ENCODE peak calls at places on chromosomes 12 and 14, in four cellular contexts. One of them, this sample, is unnamed.

GRCh38 chr14:32473476-32473875 is 144.4 kb downstream of the AKAP6 start:
- DNase-seq in IMR-90: no peak
- DNase-seq in NB4: no peak
- DNase-seq in HCT116: no peak
- DNase-seq in this sample: no peak

GRCh38 chr12:21788089-21788983 is 13.8 kb upstream of the KCNJ8 start:
- DNase-seq in IMR-90: no peak
- DNase-seq in NB4: no peak
- DNase-seq in HCT116: no peak
- DNase-seq in this sample: no peak

GRCh38 chr14:95140060-95140858 is 17.1 kb downstream of the DICER1 start:
- DNase-seq in IMR-90: peak
- DNase-seq in NB4: peak
- DNase-seq in HCT116: no peak
- DNase-seq in this sample: no peak

GRCh38 chr12:15603461-15604085 is 185.6 kb downstream of the EPS8 start:
- DNase-seq in IMR-90: peak
- DNase-seq in NB4: no peak
- DNase-seq in HCT116: no peak
- DNase-seq in this sample: no peak

GRCh38 chr12:124567035-124567672 is at the start of gene NCOR2:
- DNase-seq in IMR-90: no peak
- DNase-seq in NB4: peak
- DNase-seq in HCT116: no peak
- DNase-seq in this sample: peak

GRCh38 chr12:94848966-94849365 is 154.5 kb downstream of the NDUFA12 start:
- DNase-seq in IMR-90: no peak
- DNase-seq in NB4: no peak
- DNase-seq in HCT116: no peak
- DNase-seq in this sample: no peak

GRCh38 chr14:59344711-59345455 is 120.3 kb downstream of the GPR135 start:
- DNase-seq in IMR-90: no peak
- DNase-seq in NB4: no peak
- DNase-seq in HCT116: no peak
- DNase-seq in this sample: no peak

GRCh38 chr14:67618617-67619063 is 1.1 kb upstream of the ARG2 start:
- DNase-seq in IMR-90: peak
- DNase-seq in NB4: peak
- DNase-seq in HCT116: no peak
- DNase-seq in this sample: peak

GRCh38 chr12:27801630-27802029 is 21.6 kb upstream of the MANSC4 start:
- DNase-seq in IMR-90: no peak
- DNase-seq in NB4: no peak
- DNase-seq in HCT116: no peak
- DNase-seq in this sample: no peak

GRCh38 chr14:76086636-76087035 is 65.1 kb upstream of the GPATCH2L start:
- DNase-seq in IMR-90: no peak
- DNase-seq in NB4: no peak
- DNase-seq in HCT116: no peak
- DNase-seq in this sample: no peak

GRCh38 chr12:12267801-12268200 is 957 bp upstream of the LRP6 start:
- DNase-seq in IMR-90: no peak
- DNase-seq in NB4: peak
- DNase-seq in HCT116: no peak
- DNase-seq in this sample: no peak

GRCh38 chr12:12983420-12984035 is 16.5 kb downstream of the HEBP1 start:
- DNase-seq in IMR-90: peak
- DNase-seq in NB4: peak
- DNase-seq in HCT116: peak
- DNase-seq in this sample: peak

GRCh38 chr12:45601888-45602287 is 127.6 kb upstream of the ARID2 start:
- DNase-seq in IMR-90: no peak
- DNase-seq in NB4: no peak
- DNase-seq in HCT116: no peak
- DNase-seq in this sample: no peak

GRCh38 chr12:78865297-78865955 is 852 bp downstream of the SYT1 start:
- DNase-seq in IMR-90: no peak
- DNase-seq in NB4: no peak
- DNase-seq in HCT116: no peak
- DNase-seq in this sample: no peak

GRCh38 chr14:21525571-21525970 is 575 bp downstream of the SALL2 start:
- DNase-seq in IMR-90: peak
- DNase-seq in NB4: no peak
- DNase-seq in HCT116: no peak
- DNase-seq in this sample: no peak

GRCh38 chr14:59154383-59154782 is 34.1 kb upstream of the DAAM1 start:
- DNase-seq in IMR-90: no peak
- DNase-seq in NB4: no peak
- DNase-seq in HCT116: no peak
- DNase-seq in this sample: no peak

GRCh38 chr12:64673490-64674169 is 63.3 kb downstream of the RASSF3 start:
- DNase-seq in IMR-90: peak
- DNase-seq in NB4: no peak
- DNase-seq in HCT116: no peak
- DNase-seq in this sample: no peak

GRCh38 chr14:56754966-56755365 is 55.3 kb downstream of the OTX2 start:
- DNase-seq in IMR-90: no peak
- DNase-seq in NB4: no peak
- DNase-seq in HCT116: no peak
- DNase-seq in this sample: no peak

GRCh38 chr12:16135323-16135722 is 142.2 kb downstream of the SLC15A5 start:
- DNase-seq in IMR-90: no peak
- DNase-seq in NB4: no peak
- DNase-seq in HCT116: no peak
- DNase-seq in this sample: no peak

GRCh38 chr12:132021031-132021871 is 71.5 kb downstream of the EP400 start:
- DNase-seq in IMR-90: no peak
- DNase-seq in NB4: no peak
- DNase-seq in HCT116: no peak
- DNase-seq in this sample: no peak

GRCh38 chr14:66330916-66331315 is 155.3 kb upstream of the CCDC196 start:
- DNase-seq in IMR-90: no peak
- DNase-seq in NB4: no peak
- DNase-seq in HCT116: no peak
- DNase-seq in this sample: no peak

GRCh38 chr12:16359512-16360491 is 12.4 kb downstream of the MGST1 start:
- DNase-seq in IMR-90: peak
- DNase-seq in NB4: peak
- DNase-seq in HCT116: peak
- DNase-seq in this sample: no peak

DNA sequence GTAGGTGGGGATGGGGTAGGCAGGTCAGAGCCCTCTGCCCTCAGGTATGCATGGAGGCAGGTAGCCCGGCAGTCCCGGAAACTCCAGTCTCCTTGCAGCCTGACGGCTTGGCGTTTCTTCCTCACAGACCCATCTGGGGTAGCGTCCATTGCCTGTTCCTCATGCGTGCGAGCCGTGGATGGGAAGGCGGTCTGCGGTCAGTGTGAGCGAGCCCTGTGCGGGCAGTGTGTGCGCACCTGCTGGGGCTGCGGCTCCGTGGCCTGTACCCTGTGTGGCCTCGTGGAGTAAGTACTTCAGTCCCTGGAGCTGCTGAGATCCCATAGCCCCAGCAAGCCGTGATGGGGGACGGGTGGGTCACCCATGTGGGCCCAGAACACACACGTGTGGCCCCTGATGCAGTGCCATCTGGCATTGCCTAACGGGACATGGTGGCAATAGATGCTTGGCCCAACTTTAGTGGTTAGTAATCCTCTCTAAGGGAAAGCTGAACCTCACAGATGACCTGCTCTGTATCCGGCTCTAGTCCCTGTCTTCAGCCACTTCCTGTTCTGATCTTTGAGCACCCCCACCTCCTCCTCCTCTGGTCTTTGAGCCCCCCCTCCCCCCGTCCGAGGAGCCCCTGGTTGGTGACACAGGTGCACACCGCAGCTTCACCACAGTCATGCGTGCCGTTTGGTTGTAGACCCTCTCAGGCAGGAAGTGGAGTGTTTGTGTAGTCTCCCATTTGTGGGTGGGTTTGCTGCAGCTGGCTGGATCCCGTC is 3.7 kb downstream of the SIVA1 start:
- DNase-seq in IMR-90: no peak
- DNase-seq in NB4: no peak
- DNase-seq in HCT116: no peak
- DNase-seq in this sample: no peak
- TF ChIP-seq POLR2A in IMR-90: no peak
- TF ChIP-seq POLR2A in NB4: no peak
- TF ChIP-seq POLR2A in HCT116: no peak
- TF ChIP-seq POLR2A in this sample: no peak

DNA sequence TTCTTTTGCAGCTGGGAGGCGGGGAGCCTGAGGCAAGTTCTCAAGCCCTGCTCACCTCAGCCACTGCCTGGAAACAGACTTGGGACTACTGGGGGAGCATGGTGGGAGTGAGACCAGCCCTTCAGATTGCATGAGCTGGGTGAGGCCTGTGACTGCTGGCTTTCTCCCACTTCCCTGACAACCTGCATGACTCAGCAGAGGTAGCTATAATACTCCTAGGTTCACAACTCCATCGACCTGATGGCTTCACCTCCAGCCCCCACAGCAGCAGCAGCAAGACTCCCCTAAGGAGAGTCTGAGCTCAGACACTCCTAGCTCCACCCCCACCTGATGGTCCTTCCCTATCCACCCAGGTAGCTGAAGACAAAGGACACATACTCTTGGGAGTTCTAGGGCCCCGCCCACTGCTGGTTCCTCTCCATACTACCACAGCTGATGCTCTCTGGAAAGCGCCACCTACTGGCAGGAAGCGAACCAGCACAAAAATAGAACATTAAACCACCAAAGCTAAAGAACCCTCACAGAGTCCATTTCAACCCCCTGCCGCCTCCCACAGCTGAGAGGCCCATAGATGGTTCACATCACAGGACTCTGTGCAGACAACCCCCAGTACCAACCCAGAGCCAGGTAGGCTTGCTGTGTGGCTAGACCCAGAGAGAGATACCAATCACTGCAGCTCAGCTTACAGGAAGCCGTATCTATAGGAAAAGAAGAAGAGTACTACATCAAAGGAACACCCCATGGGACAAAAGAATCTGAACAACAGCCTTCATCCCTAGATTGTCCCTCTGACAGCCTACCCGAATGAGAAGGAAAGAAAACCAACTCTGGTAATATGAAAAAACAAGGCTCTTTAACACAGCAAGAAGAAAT is 68.7 kb downstream of the RPAP3 start:
- DNase-seq in IMR-90: no peak
- DNase-seq in NB4: peak
- DNase-seq in HCT116: peak
- DNase-seq in this sample: no peak
- TF ChIP-seq POLR2A in IMR-90: no peak
- TF ChIP-seq POLR2A in NB4: no peak
- TF ChIP-seq POLR2A in HCT116: no peak
- TF ChIP-seq POLR2A in this sample: no peak

GRCh38 chr14:91115986-91116385 is 2.1 kb downstream of the DGLUCY start:
- DNase-seq in IMR-90: peak
- DNase-seq in NB4: no peak
- DNase-seq in HCT116: no peak
- DNase-seq in this sample: no peak

GRCh38 chr14:91113829-91114078 is at the start of gene DGLUCY:
- DNase-seq in IMR-90: peak
- DNase-seq in NB4: no peak
- DNase-seq in HCT116: no peak
- DNase-seq in this sample: peak

GRCh38 chr14:91116913-91117588 is 3.2 kb downstream of the DGLUCY start:
- DNase-seq in IMR-90: no peak
- DNase-seq in NB4: no peak
- DNase-seq in HCT116: no peak
- DNase-seq in this sample: no peak

GRCh38 chr14:91112172-91112571 is 1.7 kb upstream of the DGLUCY start:
- DNase-seq in IMR-90: no peak
- DNase-seq in NB4: no peak
- DNase-seq in HCT116: no peak
- DNase-seq in this sample: no peak

DNA sequence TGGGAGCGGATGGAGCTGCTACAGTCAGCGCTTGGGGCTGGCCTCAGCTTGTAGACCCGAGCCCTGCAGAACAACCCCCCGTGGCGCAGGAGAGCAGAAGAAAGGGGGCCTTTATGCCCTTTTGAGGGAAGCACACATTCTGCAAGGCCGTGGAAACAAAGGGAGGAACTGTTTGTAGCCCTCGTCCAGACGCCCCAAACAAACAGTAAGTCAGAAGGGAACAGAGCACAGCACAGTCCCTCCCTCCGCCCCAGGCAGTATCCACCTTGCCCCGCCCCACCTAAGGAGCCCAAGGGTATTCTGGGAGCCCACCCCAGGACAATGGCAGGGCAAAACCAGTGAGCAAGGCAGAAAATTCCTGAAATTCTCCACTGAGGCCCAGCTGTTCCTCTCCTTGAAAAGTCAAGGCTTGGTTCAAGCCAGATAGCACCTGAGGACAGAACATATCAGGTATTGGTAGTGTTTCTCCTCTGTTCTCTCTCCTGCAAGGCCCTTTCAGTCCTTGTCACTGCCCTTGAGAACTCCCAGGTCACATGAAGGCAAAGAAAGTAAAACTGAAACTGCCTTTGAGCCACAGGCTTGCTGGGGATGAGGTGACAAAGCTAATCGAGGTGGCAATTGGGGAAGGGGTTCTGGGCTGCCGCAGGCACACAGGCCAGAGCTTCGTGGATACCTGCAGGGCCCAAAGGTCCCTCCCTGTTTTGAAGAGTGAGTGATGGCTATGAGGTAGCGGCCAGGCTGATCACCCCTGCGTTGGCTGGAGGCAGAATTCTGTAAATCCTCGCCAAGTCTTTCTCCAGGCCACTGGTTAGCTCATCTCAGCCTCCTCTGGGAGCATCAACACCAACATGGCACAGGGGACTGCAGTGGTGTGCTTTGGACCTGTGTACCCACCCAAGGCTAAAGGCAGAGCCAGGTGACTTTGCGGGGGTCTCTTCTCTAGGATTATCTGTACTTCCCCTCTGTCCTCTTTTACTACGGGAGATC is 499 bp downstream of the DGLUCY start:
- DNase-seq in IMR-90: peak
- DNase-seq in NB4: peak
- DNase-seq in HCT116: peak
- DNase-seq in this sample: peak
- TF ChIP-seq POLR2A in IMR-90: no peak
- TF ChIP-seq POLR2A in NB4: peak
- TF ChIP-seq POLR2A in HCT116: peak
- TF ChIP-seq POLR2A in this sample: peak

DNA sequence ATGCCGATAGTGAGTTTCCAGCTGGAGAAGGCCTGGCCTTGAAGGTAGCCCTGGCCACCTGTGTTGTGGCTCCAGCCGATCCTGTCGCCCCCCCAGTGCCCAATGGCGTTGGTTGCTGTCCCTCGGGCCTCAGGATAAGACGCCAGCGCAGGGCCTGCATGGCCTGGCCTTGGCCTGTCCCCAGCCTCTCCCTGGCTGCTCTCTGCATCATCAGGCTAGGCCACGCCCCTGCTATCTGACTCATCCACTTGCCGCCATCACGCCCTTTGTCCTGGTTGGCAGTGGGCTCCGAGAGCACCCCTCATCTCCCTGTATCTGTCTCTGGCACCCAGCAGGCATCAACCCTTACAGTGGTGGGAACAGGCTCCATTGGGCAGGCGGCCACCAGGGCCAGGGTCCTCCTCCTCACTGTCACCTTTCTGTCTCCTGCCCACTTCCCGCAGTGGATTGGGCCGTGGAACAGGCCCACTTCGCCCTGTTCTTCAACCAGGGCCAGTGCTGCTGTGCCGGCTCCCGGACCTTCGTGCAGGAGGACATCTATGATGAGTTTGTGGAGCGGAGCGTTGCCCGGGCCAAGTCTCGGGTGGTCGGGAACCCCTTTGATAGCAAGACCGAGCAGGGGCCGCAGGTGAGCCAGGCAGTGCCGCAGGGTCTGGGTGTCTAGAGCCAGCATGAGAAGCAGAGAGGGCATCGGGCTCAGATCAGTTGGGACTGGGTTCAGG is 25.6 kb downstream of the ALDH2 start:
- DNase-seq in IMR-90: peak
- DNase-seq in NB4: no peak
- DNase-seq in HCT116: no peak
- DNase-seq in this sample: peak
- TF ChIP-seq POLR2A in IMR-90: no peak
- TF ChIP-seq POLR2A in NB4: no peak
- TF ChIP-seq POLR2A in HCT116: no peak
- TF ChIP-seq POLR2A in this sample: no peak